ENCODE peak calls at places on chromosomes 12 and 14, in seven cellular contexts. I is Calu3; O is HuH-7; N is T follicular helper cell; L is NCI-H2171; V is GM13977; J is activated CD8-positive, alpha-beta memory T cell treated with anti-CD3 and anti-CD28 coated beads for 24 hours. B is an unnamed sample.
A peak's percentile ranks its signal among the peaks of the same experiment; 100 is the strongest.

GRCh38 chr12:90262261-90262660 is 553.6 kb upstream of the ATP2B1 start:
- DNase-seq in J (no peak), L (no peak), V (no peak), O (no peak), I (no peak), N (no peak), B (no peak)

GRCh38 chr12:75913502-75914110 is 118.0 kb downstream of the PHLDA1 start:
- DNase-seq in O (no peak), J (peak; percentile 80), V (no peak), I (no peak), N (no peak), L (no peak), B (no peak)

GRCh38 chr12:114229150-114229549 is 176.8 kb downstream of the TBX5 start:
- DNase-seq in L (no peak), V (no peak), J (no peak), I (no peak), O (no peak), N (no peak), B (no peak)

GRCh38 chr12:86826051-86826450 is 569.9 kb upstream of the MGAT4C start:
- DNase-seq in J (no peak), N (no peak), L (no peak), O (no peak), I (no peak), V (no peak), B (no peak)

GRCh38 chr14:67413806-67414769 is 2.1 kb upstream of the PLEK2 start:
- DNase-seq in L (no peak), J (no peak), I (peak; percentile 65), O (no peak), N (no peak), V (no peak), B (no peak)

GRCh38 chr12:80877706-80878384 is 59.9 kb downstream of the LIN7A start:
- DNase-seq in I (no peak), J (no peak), L (no peak), V (no peak), O (no peak), N (no peak), B (no peak)

GRCh38 chr14:76653875-76654572 is 107.2 kb upstream of the VASH1 start:
- DNase-seq in L (no peak), J (no peak), V (no peak), O (peak; percentile 16), N (no peak), I (no peak), B (no peak)

GRCh38 chr14:33842299-33842698 is 108.6 kb downstream of the EGLN3 start:
- DNase-seq in N (no peak), V (no peak), I (peak; percentile 17), L (peak; percentile 2), O (no peak), J (no peak), B (no peak)

GRCh38 chr12:75631809-75632208 is 120.4 kb upstream of the KRR1 start:
- DNase-seq in V (no peak), O (no peak), J (no peak), L (no peak), I (no peak), N (no peak), B (no peak)

GRCh38 chr14:93137864-93138263 is 22.1 kb upstream of the ITPK1 start:
- DNase-seq in I (peak; percentile 71), V (no peak), O (no peak), L (no peak), J (no peak), N (no peak), B (no peak)

GRCh38 chr14:90114554-90114953 is 52.8 kb downstream of the KCNK13 start:
- DNase-seq in J (no peak), V (no peak), N (no peak), O (peak; percentile 15), L (no peak), I (no peak), B (no peak)

B was measured in hypothalamus.